ENCODE peak calls at places on chromosome X, in four cellular contexts. Q, V, Y and G are unnamed samples. For H3K36me3, the result is how much of the 10 kb centered on the place peaks cover.

GRCh38 chrX:47502591-47503222 is 19.7 kb upstream of the ZNF41 start:
- DNase-seq in Q (no peak), V (no peak), Y (no peak), G (no peak)

GRCh38 chrX:151727346-151727745 is 7.2 kb upstream of the CNGA2 start:
- DNase-seq in Q (no peak), V (no peak), Y (peak), G (no peak)

GRCh38 chrX:56729152-56729557 is at the start of gene NBDY:
- DNase-seq in Q (no peak), V (peak), Y (no peak), G (peak)

GRCh38 chrX:9291666-9292065 is 173.2 kb upstream of the TBL1X start:
- DNase-seq in Q (no peak), V (no peak), Y (no peak), G (no peak)

GRCh38 chrX:31181377-31182038 is 109.7 kb upstream of the FTHL17 start:
- DNase-seq in Q (no peak), V (no peak), Y (no peak), G (no peak)

GRCh38 chrX:84339507-84340364 is 151.7 kb upstream of the RPS6KA6 start:
- DNase-seq in Q (no peak), V (no peak), Y (no peak), G (no peak)

GRCh38 chrX:46279214-46279924 is 265.9 kb downstream of the ZNF674 start:
- DNase-seq in Q (no peak), V (no peak), Y (no peak), G (no peak)

GRCh38 chrX:109830704-109831206 is 97.7 kb upstream of the ACSL4 start:
- DNase-seq in Q (no peak), V (no peak), Y (no peak), G (no peak)

GRCh38 chrX:30930679-30931078 is 41.6 kb upstream of the TAB3 start:
- DNase-seq in Q (no peak), V (no peak), Y (no peak), G (no peak)

GRCh38 chrX:110734894-110735541 is 60.6 kb downstream of the CHRDL1 start:
- DNase-seq in Q (no peak), V (no peak), Y (no peak), G (no peak)

GRCh38 chrX:107823456-107823855 is 2.2 kb upstream of the MID2 start:
- DNase-seq in Q (no peak), V (no peak), Y (no peak), G (no peak)

GRCh38 chrX:133365886-133366611 is 49.2 kb downstream of the GPC4 start:
- DNase-seq in Q (no peak), V (no peak), Y (no peak), G (no peak)

GRCh38 chrX:13764284-13764683 is 29.7 kb downstream of the OFD1 start:
- DNase-seq in Q (no peak), V (no peak), Y (no peak), G (no peak)
- H3K36me3 ChIP-seq in Q (half or more), V (half or more), Y (under half), G (under half)

GRCh38 chrX:123809854-123810375 is 49.9 kb upstream of the XIAP start:
- DNase-seq in Q (no peak), V (no peak), Y (no peak), G (no peak)
- TF ChIP-seq POLR2AphosphoS5 in Q (no peak), V (no peak), Y (no peak), G (no peak)

GRCh38 chrX:15816886-15817285 is 26.6 kb downstream of the ZRSR2 start:
- DNase-seq in Q (no peak), V (no peak), Y (no peak), G (no peak)
- H3K36me3 ChIP-seq in Q (half or more), V (half or more), Y (under half), G (under half)

GRCh38 chrX:120763269-120763668 is 112.4 kb downstream of the CT47B1 start:
- DNase-seq in Q (no peak), V (no peak), Y (no peak), G (no peak)

GRCh38 chrX:120759685-120760084 is 116.0 kb downstream of the CT47B1 start:
- DNase-seq in Q (no peak), V (no peak), Y (no peak), G (no peak)

DNA sequence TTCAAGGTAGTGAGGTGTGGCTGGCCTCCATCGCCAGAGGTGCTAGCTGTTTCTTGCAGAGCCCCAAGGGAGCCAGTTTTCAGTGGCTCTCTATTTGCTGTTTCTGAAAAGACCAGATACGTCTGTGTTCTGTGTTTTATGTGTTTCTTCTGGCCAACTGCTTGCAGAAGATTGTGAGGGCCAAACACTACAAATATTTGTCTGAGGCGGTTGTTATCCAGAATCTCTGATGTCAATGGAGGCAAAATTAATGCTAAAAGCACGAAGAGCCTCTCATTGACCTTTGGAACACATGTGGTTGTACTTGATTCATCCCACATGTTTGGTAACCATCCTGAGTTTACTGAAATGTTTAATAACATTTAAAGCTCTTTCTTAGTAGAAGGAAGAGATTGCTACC is 113.9 kb downstream of the CT47B1 start:
- DNase-seq in Q (no peak), V (no peak), Y (no peak), G (no peak)
- TF ChIP-seq POLR2AphosphoS5 in Q (no peak), V (no peak), Y (no peak), G (no peak)

GRCh38 chrX:54561622-54562021 is 31.6 kb downstream of the GNL3L start:
- DNase-seq in Q (no peak), V (no peak), Y (no peak), G (no peak)
- H3K36me3 ChIP-seq in Q (under half), V (half or more), Y (under half), G (under half)

GRCh38 chrX:118612290-118612689 is 115.1 kb upstream of the IL13RA1 start:
- DNase-seq in Q (no peak), V (no peak), Y (no peak), G (no peak)
- TF ChIP-seq POLR2AphosphoS5 in Q (no peak), V (no peak), Y (no peak), G (no peak)